ENCODE peak calls at places on chromosomes 12 and 14, in seven cellular contexts. O is Caki2; Y is effector CD8-positive, alpha-beta T cell; W is heart right ventricle; Q is CD4-positive, alpha-beta memory T cell; F is activated B cell treated with CpG ODN at 0.5 μM for 24 hours; T is adipocyte. X is an unnamed sample.

GRCh38 chr14:68621400-68622365 is 171.2 kb downstream of the ZFP36L1 start:
- DNase-seq in O (peak), Y (no peak), W (peak), Q (no peak), F (no peak), T (no peak), X (no peak)

GRCh38 chr12:97921957-97922722 is 459.5 kb downstream of the RMST start:
- DNase-seq in O (no peak), Y (no peak), W (no peak), Q (no peak), F (no peak), T (no peak), X (no peak)

GRCh38 chr12:43306066-43306465 is 245.9 kb downstream of the ADAMTS20 start:
- DNase-seq in O (peak), Y (no peak), W (no peak), Q (no peak), F (no peak), T (peak), X (no peak)

GRCh38 chr14:73712540-73713141 is 1.5 kb downstream of the PNMA1 start:
- DNase-seq in O (peak), Y (no peak), W (no peak), Q (peak), F (no peak), T (peak), X (no peak)

GRCh38 chr14:85175556-85175955 is 354.4 kb upstream of the FLRT2 start:
- DNase-seq in O (no peak), Y (no peak), W (no peak), Q (no peak), F (no peak), T (peak), X (no peak)

GRCh38 chr12:113019045-113019444 is 37.5 kb upstream of the DTX1 start:
- DNase-seq in O (no peak), Y (no peak), W (no peak), Q (no peak), F (no peak), T (peak), X (no peak)

GRCh38 chr12:107475900-107476299 is 209.7 kb upstream of the PWP1 start:
- DNase-seq in O (no peak), Y (no peak), W (no peak), Q (no peak), F (no peak), T (no peak), X (no peak)

GRCh38 chr14:66066991-66067788 is 419.0 kb upstream of the CCDC196 start:
- DNase-seq in O (no peak), Y (no peak), W (no peak), Q (no peak), F (no peak), T (no peak), X (no peak)

GRCh38 chr12:88578821-88579518 is 1.3 kb downstream of the KITLG start:
- DNase-seq in O (peak), Y (no peak), W (no peak), Q (no peak), F (no peak), T (peak), X (no peak)

GRCh38 chr14:100271247-100271939 is 32.4 kb downstream of the YY1 start:
- DNase-seq in O (no peak), Y (no peak), W (no peak), Q (peak), F (no peak), T (peak), X (no peak)

GRCh38 chr12:14111230-14111865 is 129.9 kb upstream of the GRIN2B start:
- DNase-seq in O (no peak), Y (no peak), W (no peak), Q (no peak), F (peak), T (no peak), X (peak)

GRCh38 chr14:32311294-32312009 is 17.6 kb upstream of the AKAP6 start:
- DNase-seq in O (no peak), Y (no peak), W (no peak), Q (no peak), F (no peak), T (peak), X (no peak)

GRCh38 chr14:61965030-61965745 is 203.0 kb downstream of the SNAPC1 start:
- DNase-seq in O (no peak), Y (no peak), W (no peak), Q (no peak), F (no peak), T (peak), X (no peak)

GRCh38 chr14:86790408-86791364 is 1202.3 kb downstream of the GALC start:
- DNase-seq in O (peak), Y (no peak), W (no peak), Q (no peak), F (no peak), T (no peak), X (no peak)

GRCh38 chr12:128844031-128844635 is 9.1 kb upstream of the GLT1D1 start:
- DNase-seq in O (no peak), Y (no peak), W (no peak), Q (no peak), F (no peak), T (no peak), X (no peak)

GRCh38 chr12:116559330-116560080 is at the start of gene MAP1LC3B2:
- DNase-seq in O (peak), Y (peak), W (no peak), Q (peak), F (peak), T (peak), X (peak)

GRCh38 chr12:6234214-6234613 is 34.0 kb downstream of the CD9 start:
- DNase-seq in O (peak), Y (no peak), W (no peak), Q (no peak), F (no peak), T (peak), X (no peak)

GRCh38 chr12:93972411-93973208 is 175.8 kb upstream of the PLXNC1 start:
- DNase-seq in O (no peak), Y (no peak), W (no peak), Q (no peak), F (no peak), T (peak), X (no peak)

GRCh38 chr12:28051516-28052456 is 79.3 kb upstream of the PTHLH start:
- DNase-seq in O (no peak), Y (no peak), W (no peak), Q (no peak), F (no peak), T (peak), X (no peak)

GRCh38 chr12:31105668-31106067 is 32.0 kb downstream of the DDX11 start:
- DNase-seq in O (no peak), Y (no peak), W (no peak), Q (no peak), F (no peak), T (no peak), X (no peak)

GRCh38 chr12:89126712-89127111 is 225.6 kb downstream of the DUSP6 start:
- DNase-seq in O (peak), Y (no peak), W (no peak), Q (no peak), F (no peak), T (peak), X (no peak)

GRCh38 chr12:131075611-131076010 is 121.9 kb downstream of the ADGRD1 start:
- DNase-seq in O (no peak), Y (no peak), W (no peak), Q (no peak), F (no peak), T (no peak), X (no peak)

GRCh38 chr12:16583991-16584745 is 21.8 kb downstream of the LMO3 start:
- DNase-seq in O (no peak), Y (no peak), W (no peak), Q (no peak), F (no peak), T (no peak), X (no peak)

GRCh38 chr14:100782516-100783320 is 43.2 kb upstream of the MEG3 start:
- DNase-seq in O (no peak), Y (no peak), W (no peak), Q (no peak), F (no peak), T (no peak), X (no peak)

GRCh38 chr12:13049816-13050215 is 5.6 kb downstream of the FAM234B start:
- DNase-seq in O (no peak), Y (no peak), W (no peak), Q (no peak), F (no peak), T (peak), X (no peak)

GRCh38 chr14:39303100-39303499 is 69.4 kb downstream of the MIA2 start:
- DNase-seq in O (peak), Y (no peak), W (no peak), Q (no peak), F (no peak), T (no peak), X (no peak)

GRCh38 chr14:74618078-74618952 is 6.3 kb upstream of the LTBP2 start:
- DNase-seq in O (peak), Y (peak), W (no peak), Q (peak), F (peak), T (peak), X (peak)

GRCh38 chr12:40560848-40561247 is 131.4 kb upstream of the CNTN1 start:
- DNase-seq in O (no peak), Y (no peak), W (no peak), Q (no peak), F (no peak), T (no peak), X (no peak)

GRCh38 chr14:62796431-62796830 is 248.8 kb downstream of the KCNH5 start:
- DNase-seq in O (no peak), Y (no peak), W (no peak), Q (no peak), F (no peak), T (no peak), X (no peak)

GRCh38 chr12:64666054-64666914 is 56.0 kb downstream of the RASSF3 start:
- DNase-seq in O (peak), Y (no peak), W (no peak), Q (no peak), F (no peak), T (no peak), X (no peak)

GRCh38 chr14:99808515-99808914 is 15.3 kb downstream of the EML1 start:
- DNase-seq in O (no peak), Y (no peak), W (no peak), Q (no peak), F (no peak), T (peak), X (no peak)

GRCh38 chr14:104550849-104551728 is 28.5 kb upstream of the C14orf180 start:
- DNase-seq in O (no peak), Y (no peak), W (no peak), Q (no peak), F (no peak), T (no peak), X (no peak)

GRCh38 chr14:54709444-54709843 is 142.5 kb downstream of the SAMD4A start:
- DNase-seq in O (no peak), Y (no peak), W (no peak), Q (no peak), F (no peak), T (no peak), X (no peak)

GRCh38 chr14:81268016-81268416 is 47.3 kb upstream of the GTF2A1 start:
- DNase-seq in O (peak), Y (no peak), W (no peak), Q (no peak), F (no peak), T (no peak), X (peak)

GRCh38 chr12:106044773-106045172 is 94.0 kb downstream of the NUAK1 start:
- DNase-seq in O (peak), Y (no peak), W (no peak), Q (no peak), F (no peak), T (peak), X (no peak)

GRCh38 chr14:72715910-72716268 is 178.0 kb downstream of the DPF3 start:
- DNase-seq in O (no peak), Y (no peak), W (peak), Q (no peak), F (no peak), T (no peak), X (no peak)